ENCODE peak calls at places on chromosomes 11 and 22, in nine cellular contexts. J is lung; U is cardiac muscle cell; S is pancreas; W is right atrium auricular region; O is WERI-Rb-1; C is naive thymus-derived CD4-positive, alpha-beta T cell; N is brain microvascular endothelial cell; Q is heart left ventricle. V is an unnamed sample.

GRCh38 chr11:67507242-67507890 is 596 bp downstream of the CDK2AP2 start:
- DNase-seq in U (no peak), O (no peak), C (peak), S (peak), Q (no peak), J (peak), W (peak), N (peak), V (peak)

GRCh38 chr22:37472418-37473006 is 13.7 kb downstream of the MFNG start:
- DNase-seq in J (no peak), N (no peak), W (no peak), C (peak), O (peak), S (no peak), U (peak), Q (no peak), V (peak)

GRCh38 chr22:39135092-39135896 is 17.2 kb downstream of the CBX7 start:
- DNase-seq in C (peak), Q (peak), N (peak), W (no peak), U (peak), J (no peak), O (peak), S (no peak), V (peak)

GRCh38 chr11:23959466-23959865 is 537.4 kb upstream of the LUZP2 start:
- DNase-seq in W (no peak), C (no peak), J (no peak), O (no peak), Q (no peak), N (no peak), S (no peak), U (no peak), V (no peak)

GRCh38 chr11:32884770-32885384 is 7.7 kb upstream of the QSER1 start:
- DNase-seq in U (peak), J (no peak), N (peak), O (no peak), C (no peak), W (no peak), S (no peak), Q (no peak), V (no peak)

GRCh38 chr11:2929511-2929879 is 275 bp upstream of the PHLDA2 start:
- DNase-seq in U (no peak), N (peak), S (no peak), Q (peak), W (no peak), J (peak), C (no peak), O (no peak), V (peak)

GRCh38 chr11:60634151-60634550 is 65.3 kb upstream of the MS4A8 start:
- DNase-seq in S (no peak), C (no peak), U (peak), N (no peak), W (no peak), O (peak), Q (no peak), J (no peak), V (no peak)

GRCh38 chr11:120834686-120835225 is 189.1 kb upstream of the TBCEL start:
- DNase-seq in J (no peak), U (no peak), Q (no peak), C (no peak), W (no peak), O (no peak), N (no peak), S (no peak), V (no peak)

GRCh38 chr11:118913411-118914125 is 12.2 kb downstream of the BCL9L start:
- DNase-seq in N (no peak), J (no peak), S (peak), Q (peak), O (no peak), C (no peak), W (no peak), U (no peak), V (peak)

GRCh38 chr22:36743011-36743410 is 32.9 kb downstream of the IFT27 start:
- DNase-seq in N (no peak), J (no peak), Q (no peak), C (no peak), W (no peak), S (no peak), O (no peak), U (no peak), V (no peak)

GRCh38 chr22:25492950-25493790 is 71.3 kb upstream of the GRK3 start:
- DNase-seq in J (no peak), S (no peak), C (no peak), N (no peak), Q (no peak), W (no peak), U (no peak), O (peak), V (no peak)

GRCh38 chr11:74592063-74592440 is 330 bp upstream of the POLD3 start:
- DNase-seq in J (no peak), W (no peak), O (peak), C (no peak), Q (no peak), U (no peak), N (no peak), S (no peak), V (no peak)

GRCh38 chr11:108620958-108621772 is 27.6 kb upstream of the EXPH5 start:
- DNase-seq in C (no peak), W (no peak), S (no peak), Q (no peak), N (no peak), J (no peak), O (no peak), U (no peak), V (no peak)

GRCh38 chr22:38731703-38732161 is 24.1 kb downstream of the SUN2 start:
- DNase-seq in W (no peak), J (no peak), O (no peak), N (no peak), U (no peak), S (no peak), C (no peak), Q (no peak), V (no peak)

GRCh38 chr11:3962406-3962840 is 107.0 kb downstream of the STIM1 start:
- DNase-seq in W (no peak), S (no peak), U (no peak), J (no peak), O (no peak), N (peak), Q (no peak), C (no peak), V (no peak)

GRCh38 chr11:63882555-63883242 is 34.3 kb downstream of the RCOR2 start:
- DNase-seq in J (peak), O (no peak), C (peak), N (no peak), S (peak), U (no peak), W (no peak), Q (no peak), V (no peak)

GRCh38 chr11:126327280-126328000 is 23.6 kb downstream of the DCPS start:
- DNase-seq in Q (no peak), W (no peak), O (no peak), N (no peak), S (no peak), U (no peak), C (no peak), J (no peak), V (no peak)

GRCh38 chr11:78438298-78438975 is 20.8 kb upstream of the GAB2 start:
- DNase-seq in S (no peak), N (no peak), U (no peak), J (no peak), C (no peak), W (no peak), O (no peak), Q (no peak), V (no peak)

GRCh38 chr11:95910638-95911368 is 13.1 kb downstream of the MTMR2 start:
- DNase-seq in S (no peak), U (no peak), C (no peak), O (no peak), Q (no peak), J (no peak), W (no peak), N (no peak), V (no peak)

GRCh38 chr11:122863704-122864326 is 18.7 kb upstream of the JHY start:
- DNase-seq in W (no peak), O (peak), Q (no peak), U (peak), J (no peak), S (no peak), N (peak), C (peak), V (peak)

GRCh38 chr22:48245119-48245485 is 1482.7 kb downstream of the TBC1D22A start:
- DNase-seq in S (no peak), J (no peak), W (no peak), U (no peak), O (no peak), N (no peak), C (no peak), Q (no peak), V (no peak)

GRCh38 chr22:35312198-35313059 is 12.7 kb downstream of the TOM1 start:
- DNase-seq in J (no peak), O (no peak), U (peak), W (no peak), S (peak), N (peak), C (no peak), Q (no peak), V (peak)

GRCh38 chr22:39873963-39874362 is 19.6 kb downstream of the ENTHD1 start:
- DNase-seq in W (no peak), U (no peak), Q (no peak), J (no peak), S (no peak), O (no peak), C (no peak), N (no peak), V (no peak)

GRCh38 chr22:39094717-39095389 is 2.2 kb upstream of the APOBEC3H start:
- DNase-seq in C (peak), O (no peak), N (no peak), U (no peak), Q (no peak), J (no peak), W (no peak), S (no peak), V (peak)

GRCh38 chr11:36273110-36273509 is 16.1 kb downstream of the COMMD9 start:
- DNase-seq in J (no peak), Q (no peak), C (no peak), O (peak), W (peak), N (no peak), S (no peak), U (no peak), V (no peak)

GRCh38 chr11:109338131-109338530 is 83.9 kb upstream of the C11orf87 start:
- DNase-seq in O (no peak), N (peak), U (no peak), W (no peak), C (no peak), J (no peak), Q (no peak), S (no peak), V (no peak)

GRCh38 chr11:125481531-125481930 is 14.5 kb downstream of the FEZ1 start:
- DNase-seq in J (no peak), C (no peak), W (no peak), S (no peak), Q (no peak), U (no peak), O (no peak), N (no peak), V (no peak)

GRCh38 chr22:37609240-37610152 is 862 bp downstream of the GGA1 start:
- DNase-seq in N (peak), U (no peak), S (no peak), W (no peak), O (no peak), C (no peak), J (no peak), Q (peak), V (no peak)

GRCh38 chr11:68942751-68943271 is 38.0 kb downstream of the MRGPRD start:
- DNase-seq in N (no peak), J (no peak), Q (peak), C (no peak), O (no peak), W (no peak), S (no peak), U (no peak), V (no peak)

GRCh38 chr11:111602865-111603632 is 800 bp downstream of the SIK2 start:
- DNase-seq in W (no peak), U (peak), S (peak), Q (peak), N (peak), J (no peak), O (no peak), C (peak), V (no peak)

GRCh38 chr11:64233913-64234839 is at the start of gene VEGFB:
- DNase-seq in Q (peak), N (no peak), J (peak), W (no peak), S (peak), O (peak), U (peak), C (peak), V (peak)

GRCh38 chr11:122951231-122951630 is 30.4 kb downstream of the BSX start:
- DNase-seq in Q (no peak), N (no peak), U (no peak), J (no peak), C (no peak), W (no peak), S (no peak), O (peak), V (no peak)

GRCh38 chr22:30865656-30866055 is 102.9 kb downstream of the MORC2 start:
- DNase-seq in U (no peak), J (no peak), C (no peak), W (no peak), S (no peak), O (no peak), N (no peak), Q (peak), V (peak)

GRCh38 chr11:35011944-35012343 is 95.5 kb downstream of the PDHX start:
- DNase-seq in J (no peak), U (no peak), N (no peak), Q (no peak), C (no peak), O (no peak), S (no peak), W (no peak), V (no peak)

GRCh38 chr11:270451-271208 is 7.6 kb upstream of the NLRP6 start:
- DNase-seq in U (no peak), Q (peak), J (no peak), C (no peak), O (no peak), N (no peak), W (no peak), S (no peak), V (peak)
- H3K27ac ChIP-seq in U (no peak), Q (peak), J (no peak), C (peak), O (no peak), N (no peak), W (peak), S (no peak), V (peak)

GRCh38 chr11:10456519-10456918 is 1.5 kb downstream of the AMPD3 start:
- DNase-seq in N (no peak), W (no peak), U (no peak), S (no peak), Q (no peak), O (peak), C (no peak), J (peak), V (no peak)

GRCh38 chr11:10454902-10455631 is at the start of gene AMPD3:
- DNase-seq in Q (no peak), J (peak), S (no peak), N (peak), U (no peak), O (peak), W (no peak), C (no peak), V (no peak)

GRCh38 chr11:10455637-10456487 is 798 bp downstream of the AMPD3 start:
- DNase-seq in W (no peak), C (peak), Q (peak), S (peak), N (peak), O (peak), U (peak), J (peak), V (peak)

GRCh38 chr11:10453261-10453660 is 1.8 kb upstream of the AMPD3 start:
- DNase-seq in N (no peak), O (no peak), W (no peak), U (no peak), C (no peak), J (no peak), S (no peak), Q (no peak), V (no peak)

DNA sequence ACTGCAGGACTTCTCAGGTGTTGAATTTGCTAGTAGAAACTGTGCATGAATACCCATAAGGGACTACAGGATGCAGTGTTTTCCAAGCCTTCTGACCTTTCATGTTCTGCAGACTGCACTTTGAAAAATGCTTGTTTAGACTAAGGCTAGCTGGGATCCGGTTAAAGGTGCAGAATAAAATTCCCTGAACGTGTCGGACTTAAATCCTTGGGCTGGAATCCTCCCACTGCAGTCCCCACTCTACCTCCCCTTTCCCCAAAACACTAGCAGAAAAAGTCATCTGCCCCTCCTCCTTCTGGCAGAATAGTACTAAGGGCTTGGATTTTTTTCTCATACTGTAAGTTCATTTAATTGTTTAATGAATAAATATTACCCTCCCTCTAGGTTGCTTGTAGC is 560 bp upstream of the AMPD3 start:
- DNase-seq in W (no peak), N (no peak), U (no peak), C (no peak), S (no peak), Q (no peak), O (no peak), J (peak), V (no peak)
- H3K27ac ChIP-seq in W (no peak), N (peak), U (no peak), C (peak), S (no peak), Q (peak), O (peak), J (no peak), V (peak)

DNA sequence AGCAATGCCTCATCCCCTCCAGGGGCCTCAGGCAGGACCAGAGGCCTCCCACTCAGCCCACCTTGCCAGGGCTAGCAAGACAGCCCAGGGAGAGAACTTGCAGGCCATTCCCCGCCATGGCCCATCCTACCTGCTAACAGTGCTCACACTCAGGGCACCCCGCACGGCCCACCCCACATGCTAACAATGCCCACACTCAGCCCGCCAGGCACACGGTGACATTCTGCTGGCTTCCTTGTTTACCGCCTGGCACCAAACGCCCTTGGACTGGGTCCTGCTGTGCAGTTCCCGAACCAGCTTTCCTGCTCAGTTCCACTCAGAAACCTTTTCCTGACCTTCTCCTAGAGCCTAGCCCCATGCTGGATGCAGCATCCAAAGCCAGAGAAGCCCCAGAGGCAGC is 33.5 kb upstream of the FADD start:
- DNase-seq in J (no peak), C (no peak), Q (no peak), W (no peak), O (no peak), U (no peak), N (no peak), S (no peak), V (no peak)
- H3K27ac ChIP-seq in J (no peak), C (no peak), Q (no peak), W (no peak), O (no peak), U (no peak), N (no peak), S (no peak), V (no peak)

GRCh38 chr11:19283998-19284397 is 43.3 kb upstream of the E2F8 start:
- DNase-seq in C (no peak), O (no peak), N (no peak), J (no peak), S (no peak), U (no peak), Q (no peak), W (no peak), V (no peak)
- H3K27ac ChIP-seq in C (no peak), O (no peak), N (no peak), J (no peak), S (no peak), U (no peak), Q (no peak), W (no peak), V (no peak)

DNA sequence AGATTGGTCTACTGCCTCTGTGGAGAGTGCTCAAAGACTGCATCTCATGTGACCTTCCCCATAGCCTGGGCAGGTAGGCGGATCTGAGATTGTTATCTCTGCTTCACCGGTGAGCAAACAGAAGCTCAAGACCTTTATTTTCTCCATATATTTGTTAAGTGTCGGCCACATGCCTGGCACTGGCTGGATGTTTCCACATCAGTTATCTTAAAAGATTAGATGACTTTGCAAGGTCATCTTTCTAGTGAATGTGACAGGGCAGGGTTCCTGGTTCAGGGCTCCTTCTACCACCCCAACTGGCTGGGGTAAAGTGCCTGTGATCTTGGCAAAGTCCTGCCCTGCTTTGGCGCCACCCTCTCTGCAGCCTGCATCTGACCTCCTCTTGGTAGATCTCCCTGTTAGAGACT is 125.0 kb downstream of the CCDC81 start:
- DNase-seq in J (no peak), S (peak), N (no peak), U (no peak), Q (no peak), C (no peak), W (no peak), O (no peak), V (no peak)
- H3K27ac ChIP-seq in J (no peak), S (no peak), N (no peak), U (no peak), Q (no peak), C (no peak), W (no peak), O (no peak), V (peak)

GRCh38 chr22:23272834-23273233 is 92.5 kb downstream of the BCR start:
- DNase-seq in Q (no peak), O (no peak), W (no peak), U (no peak), S (no peak), J (no peak), N (no peak), C (no peak), V (no peak)

GRCh38 chr22:23274891-23275694 is 94.8 kb downstream of the BCR start:
- DNase-seq in N (no peak), J (no peak), W (no peak), U (no peak), O (no peak), C (no peak), S (no peak), Q (no peak), V (no peak)

GRCh38 chr22:23275751-23276150 is 95.4 kb downstream of the BCR start:
- DNase-seq in W (no peak), J (no peak), S (no peak), N (no peak), Q (no peak), C (no peak), O (no peak), U (no peak), V (no peak)

GRCh38 chr22:23273445-23274145 is 93.3 kb downstream of the BCR start:
- DNase-seq in O (no peak), W (no peak), C (no peak), Q (no peak), U (no peak), S (no peak), J (no peak), N (no peak), V (no peak)

DNA sequence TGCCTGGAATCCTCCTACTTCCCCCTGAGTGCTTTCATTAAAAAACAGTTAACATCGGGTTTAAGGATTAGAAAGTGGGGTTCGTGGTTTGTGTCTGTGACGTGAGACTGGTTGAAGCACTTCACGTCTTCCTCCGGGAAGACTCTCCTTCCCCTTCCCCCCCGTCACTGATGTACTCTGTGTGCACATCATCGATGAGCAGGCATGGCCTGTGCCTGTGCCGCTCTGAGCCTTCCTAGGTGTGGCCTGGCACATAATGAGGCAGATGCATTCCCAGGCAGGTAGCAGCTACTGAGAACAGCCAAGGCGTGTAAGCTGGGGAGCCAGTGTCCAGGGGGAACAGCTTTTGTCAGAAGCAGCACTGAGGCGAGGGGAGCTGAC is 93.8 kb downstream of the BCR start:
- DNase-seq in W (no peak), S (no peak), J (no peak), O (no peak), Q (no peak), N (no peak), C (no peak), U (no peak), V (no peak)
- H3K27ac ChIP-seq in W (no peak), S (no peak), J (no peak), O (no peak), Q (no peak), N (no peak), C (no peak), U (no peak), V (no peak)

GRCh38 chr22:46065733-46066454 is 84.4 kb upstream of the PPARA start:
- DNase-seq in J (no peak), N (no peak), W (no peak), S (no peak), U (no peak), O (no peak), C (no peak), Q (no peak), V (no peak)
- H3K27ac ChIP-seq in J (peak), N (no peak), W (peak), S (peak), U (no peak), O (no peak), C (no peak), Q (peak), V (peak)